ENCODE peak calls at places on chromosomes 4 and X, in ten cellular contexts. U is activated CD4-positive, alpha-beta T cell treated with anti-CD3 and anti-CD28 coated beads, Interleukin-2, amount 10 ng/mL, durations not matched to agents 7 days and 5 days; R is fibroblast of lung; M is ACHN; N is heart right ventricle; W is NCI-H774; I is thoracic aorta; K is dermis blood vessel endothelial cell; G is fibroblast of the conjunctiva; A is mucosa of gallbladder. T is an unnamed sample.

GRCh38 chr4:89212666-89213381 is 94.8 kb downstream of the GPRIN3 start:
- DNase-seq in G (no peak), U (no peak), R (no peak), M (no peak), K (no peak), N (no peak), I (no peak), W (no peak), A (no peak), T (no peak)

GRCh38 chr4:176789955-176790354 is 2.8 kb downstream of the VEGFC start:
- DNase-seq in G (peak), W (no peak), M (peak), K (peak), R (peak), A (no peak), I (no peak), N (no peak), U (peak), T (no peak)

GRCh38 chrX:111083101-111083500 is 12.9 kb upstream of the PAK3 start:
- DNase-seq in A (no peak), K (no peak), W (no peak), I (no peak), R (no peak), U (no peak), N (no peak), G (no peak), M (no peak), T (no peak)

GRCh38 chr4:121277194-121278105 is 103.4 kb downstream of the QRFPR start:
- DNase-seq in A (no peak), I (no peak), R (no peak), W (no peak), N (no peak), U (no peak), G (no peak), M (peak), K (peak), T (no peak)

GRCh38 chr4:25666031-25666630 is 10.5 kb downstream of the SLC34A2 start:
- DNase-seq in G (no peak), W (no peak), N (no peak), A (no peak), U (no peak), I (no peak), K (peak), R (no peak), M (no peak), T (no peak)

GRCh38 chr4:8459867-8460453 is 19.4 kb downstream of the TRMT44 start:
- DNase-seq in U (no peak), W (no peak), I (no peak), M (no peak), K (no peak), R (no peak), N (no peak), G (no peak), A (no peak), T (no peak)

GRCh38 chr4:113012776-113013175 is 36.7 kb upstream of the ANK2 start:
- DNase-seq in R (no peak), N (no peak), K (no peak), I (no peak), A (no peak), M (no peak), G (peak), W (no peak), U (no peak), T (no peak)

GRCh38 chr4:147994491-147995385 is 262.9 kb downstream of the ARHGAP10 start:
- DNase-seq in R (no peak), G (no peak), K (peak), A (no peak), W (no peak), N (no peak), U (no peak), I (no peak), M (no peak), T (no peak)

GRCh38 chr4:110798682-110799081 is 175.8 kb upstream of the PITX2 start:
- DNase-seq in U (no peak), G (no peak), R (peak), K (no peak), W (no peak), M (no peak), A (no peak), I (no peak), N (no peak), T (no peak)

GRCh38 chr4:138961687-138962086 is 53.9 kb upstream of the NOCT start:
- DNase-seq in W (no peak), R (peak), N (no peak), U (no peak), K (no peak), I (no peak), M (no peak), G (peak), A (no peak), T (no peak)

GRCh38 chr4:170088686-170089085 is 1.1 kb downstream of the AADAT start:
- DNase-seq in U (no peak), I (no peak), M (no peak), A (no peak), K (no peak), N (no peak), G (no peak), W (no peak), R (peak), T (no peak)

GRCh38 chr4:182177166-182177565 is 66.0 kb upstream of the TENM3 start:
- DNase-seq in G (no peak), A (no peak), R (peak), I (no peak), U (no peak), K (no peak), M (peak), N (no peak), W (no peak), T (no peak)

GRCh38 chr4:182015893-182016292 is 227.3 kb upstream of the TENM3 start:
- DNase-seq in I (no peak), W (no peak), K (no peak), G (no peak), R (peak), A (no peak), M (no peak), U (no peak), N (no peak), T (no peak)

GRCh38 chrX:133495464-133496391 is 80.4 kb upstream of the GPC4 start:
- DNase-seq in K (no peak), N (peak), M (no peak), U (no peak), I (no peak), R (peak), G (peak), W (no peak), A (peak), T (peak)

GRCh38 chr4:101033986-101034385 is 313.3 kb downstream of the PPP3CA start:
- DNase-seq in U (no peak), A (no peak), M (peak), R (no peak), N (no peak), W (no peak), G (no peak), I (no peak), K (no peak), T (no peak)

GRCh38 chr4:173765731-173766130 is 235.7 kb upstream of the HAND2 start:
- DNase-seq in G (no peak), A (no peak), M (no peak), W (no peak), R (no peak), N (no peak), K (no peak), U (no peak), I (no peak), T (no peak)

GRCh38 chr4:142278663-142279062 is 567.4 kb downstream of the INPP4B start:
- DNase-seq in I (no peak), K (no peak), A (no peak), M (no peak), N (no peak), W (no peak), G (no peak), U (no peak), R (no peak), T (no peak)

GRCh38 chr4:23276076-23276475 is 583.3 kb downstream of the GBA3 start:
- DNase-seq in G (no peak), R (no peak), I (no peak), K (no peak), U (no peak), W (no peak), A (no peak), N (no peak), M (no peak), T (no peak)

GRCh38 chr4:6200011-6200921 is at the start of gene JAKMIP1:
- DNase-seq in M (peak), G (no peak), I (no peak), A (peak), N (peak), K (peak), W (peak), R (peak), U (peak), T (peak)

GRCh38 chr4:168440442-168441264 is 39.6 kb downstream of the DDX60L start:
- DNase-seq in W (no peak), I (no peak), R (peak), K (peak), G (no peak), A (peak), M (peak), U (no peak), N (no peak), T (no peak)

GRCh38 chrX:56800801-56801200 is 71.8 kb downstream of the NBDY start:
- DNase-seq in M (no peak), R (no peak), A (no peak), U (peak), G (no peak), N (no peak), W (no peak), K (no peak), I (no peak), T (no peak)

GRCh38 chrX:43882294-43882681 is at the start of gene MAOB:
- DNase-seq in U (no peak), M (no peak), R (no peak), K (peak), I (no peak), N (peak), A (peak), W (no peak), G (no peak), T (peak)

GRCh38 chr4:71752383-71753042 is 31.4 kb downstream of the GC start:
- DNase-seq in R (no peak), G (no peak), K (no peak), U (no peak), M (no peak), W (no peak), I (no peak), N (no peak), A (no peak), T (no peak)

GRCh38 chr4:185868983-185869938 is 57.3 kb upstream of the SORBS2 start:
- DNase-seq in U (no peak), A (no peak), G (no peak), M (no peak), I (no peak), N (no peak), K (no peak), W (no peak), R (no peak), T (no peak)

GRCh38 chr4:5165419-5166369 is 114.4 kb downstream of the STK32B start:
- DNase-seq in N (no peak), K (peak), I (no peak), R (peak), A (no peak), W (no peak), U (no peak), G (no peak), M (peak), T (no peak)

GRCh38 chr4:153341575-153342090 is 2.9 kb upstream of the MND1 start:
- DNase-seq in U (no peak), W (no peak), K (peak), I (no peak), A (no peak), R (no peak), G (no peak), M (peak), N (no peak), T (no peak)

GRCh38 chrX:38260231-38260630 is 39.6 kb upstream of the SRPX start:
- DNase-seq in G (no peak), M (peak), I (no peak), K (peak), A (no peak), U (no peak), W (no peak), R (peak), N (no peak), T (no peak)

GRCh38 chrX:2875136-2875481 is 46.4 kb downstream of the GYG2 start:
- DNase-seq in I (no peak), N (no peak), R (no peak), U (no peak), G (no peak), A (no peak), M (no peak), W (no peak), K (no peak), T (no peak)

GRCh38 chr4:184845367-184846011 is 19.7 kb upstream of the ACSL1 start:
- DNase-seq in I (no peak), W (no peak), N (no peak), G (no peak), M (no peak), R (peak), U (no peak), A (no peak), K (no peak), T (no peak)

T was measured in heart left ventricle.